ENCODE peak calls at places on chromosomes 5 and 9, in five cellular contexts. One of them, this sample, is unnamed.

GRCh38 chr9:136462664-136463063 is 20.2 kb downstream of the SEC16A start:
- DNase-seq in H1: no peak
- DNase-seq in H9: no peak
- DNase-seq in trophoblast cell: no peak
- DNase-seq in mesenchymal stem cell: no peak
- DNase-seq in this sample: no peak

GRCh38 chr5:93607367-93608258 is 24.6 kb downstream of the NR2F1 start:
- DNase-seq in H1: no peak
- DNase-seq in H9: peak; percentile 83
- DNase-seq in trophoblast cell: peak; percentile 64
- DNase-seq in mesenchymal stem cell: peak; percentile 78
- DNase-seq in this sample: no peak

GRCh38 chr9:119365291-119366027 is 3.8 kb downstream of the BRINP1 start:
- DNase-seq in H1: peak; percentile 64
- DNase-seq in H9: peak; percentile 87
- DNase-seq in trophoblast cell: peak; percentile 34
- DNase-seq in mesenchymal stem cell: peak; percentile 32
- DNase-seq in this sample: peak; percentile 78

GRCh38 chr5:55492449-55492848 is 42.3 kb downstream of the PLPP1 start:
- DNase-seq in H1: no peak
- DNase-seq in H9: no peak
- DNase-seq in trophoblast cell: no peak
- DNase-seq in mesenchymal stem cell: no peak
- DNase-seq in this sample: no peak

GRCh38 chr5:171622010-171622409 is 163.6 kb upstream of the SMIM23 start:
- DNase-seq in H1: no peak
- DNase-seq in H9: no peak
- DNase-seq in trophoblast cell: peak; percentile 32
- DNase-seq in mesenchymal stem cell: no peak
- DNase-seq in this sample: no peak

GRCh38 chr5:138065102-138065501 is 18.7 kb upstream of the WNT8A start:
- DNase-seq in H1: peak; percentile 23
- DNase-seq in H9: peak; percentile 67
- DNase-seq in trophoblast cell: peak; percentile 38
- DNase-seq in mesenchymal stem cell: no peak
- DNase-seq in this sample: no peak

GRCh38 chr9:27528886-27529315 is 713 bp downstream of the MOB3B start:
- DNase-seq in H1: no peak
- DNase-seq in H9: peak; percentile 59
- DNase-seq in trophoblast cell: peak; percentile 85
- DNase-seq in mesenchymal stem cell: peak; percentile 67
- DNase-seq in this sample: peak; percentile 61

GRCh38 chr5:158288258-158288657 is 429.3 kb upstream of the CLINT1 start:
- DNase-seq in H1: no peak
- DNase-seq in H9: no peak
- DNase-seq in trophoblast cell: no peak
- DNase-seq in mesenchymal stem cell: no peak
- DNase-seq in this sample: no peak

GRCh38 chr5:18961234-18961633 is 1026.8 kb downstream of the CDH18 start:
- DNase-seq in H1: no peak
- DNase-seq in H9: no peak
- DNase-seq in trophoblast cell: no peak
- DNase-seq in mesenchymal stem cell: no peak
- DNase-seq in this sample: no peak

GRCh38 chr9:16074962-16075361 is 522.1 kb downstream of the CCDC171 start:
- DNase-seq in H1: no peak
- DNase-seq in H9: no peak
- DNase-seq in trophoblast cell: no peak
- DNase-seq in mesenchymal stem cell: no peak
- DNase-seq in this sample: no peak

GRCh38 chr5:179679014-179679674 is 1.7 kb downstream of the CBY3 start:
- DNase-seq in H1: peak; percentile 81
- DNase-seq in H9: peak; percentile 91
- DNase-seq in trophoblast cell: peak; percentile 73
- DNase-seq in mesenchymal stem cell: no peak
- DNase-seq in this sample: peak; percentile 36

GRCh38 chr9:77926314-77926959 is 105.2 kb downstream of the GNAQ start:
- DNase-seq in H1: no peak
- DNase-seq in H9: no peak
- DNase-seq in trophoblast cell: peak; percentile 60
- DNase-seq in mesenchymal stem cell: peak; percentile 64
- DNase-seq in this sample: no peak

GRCh38 chr9:21684831-21685362 is 117.5 kb upstream of the MTAP start:
- DNase-seq in H1: no peak
- DNase-seq in H9: no peak
- DNase-seq in trophoblast cell: no peak
- DNase-seq in mesenchymal stem cell: peak; percentile 43
- DNase-seq in this sample: no peak

DNA sequence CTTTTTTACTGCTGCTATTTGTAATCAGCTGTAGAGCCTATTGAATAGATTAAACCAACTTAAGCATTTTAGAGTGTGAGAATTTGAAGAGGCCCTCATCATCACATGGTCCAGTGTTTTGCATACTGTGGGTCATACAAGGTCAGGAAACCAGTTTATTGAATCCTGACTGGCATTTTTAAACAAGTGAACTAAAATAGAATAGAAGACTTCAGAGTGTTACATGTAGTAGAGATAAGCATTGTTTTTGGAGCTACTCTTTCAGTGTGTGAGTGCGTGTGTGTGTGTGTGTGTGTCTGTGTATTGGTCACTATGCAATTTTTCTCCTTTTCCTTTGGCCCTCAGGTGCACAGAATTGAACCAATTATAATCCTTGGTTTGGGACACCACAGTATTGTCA is 114.4 kb downstream of the SLC28A3 start:
- DNase-seq in H1: no peak
- DNase-seq in H9: no peak
- DNase-seq in trophoblast cell: no peak
- DNase-seq in mesenchymal stem cell: no peak
- DNase-seq in this sample: no peak
- H2BK12ac ChIP-seq in H1: no peak overlapping the region
- H2BK12ac ChIP-seq in H9: no peak overlapping the region
- H2BK12ac ChIP-seq in trophoblast cell: no peak overlapping the region
- H2BK12ac ChIP-seq in mesenchymal stem cell: no peak overlapping the region
- H2BK12ac ChIP-seq in this sample: no peak overlapping the region

DNA sequence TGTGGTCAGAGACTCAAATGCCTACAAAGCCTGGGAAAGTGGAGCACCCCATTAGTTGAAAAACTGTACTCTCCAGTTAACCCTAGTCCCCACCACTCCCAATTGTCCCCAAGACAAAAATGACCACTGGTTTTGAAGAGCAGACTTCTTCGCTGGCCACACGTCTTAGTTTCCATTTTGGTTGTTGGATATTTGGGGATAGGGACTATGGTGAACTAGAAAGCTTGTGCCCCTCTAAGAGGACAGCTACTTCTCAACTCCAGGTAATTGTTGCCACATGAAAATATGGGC is 109.4 kb upstream of the SPRY4 start:
- DNase-seq in H1: no peak
- DNase-seq in H9: no peak
- DNase-seq in trophoblast cell: no peak
- DNase-seq in mesenchymal stem cell: no peak
- DNase-seq in this sample: no peak
- H3K4ac ChIP-seq in H1: no peak overlapping the region
- H3K4ac ChIP-seq in H9: no peak overlapping the region
- H3K4ac ChIP-seq in trophoblast cell: no peak overlapping the region
- H3K4ac ChIP-seq in mesenchymal stem cell: peak overlapping the region; percentile 84
- H3K4ac ChIP-seq in this sample: no peak overlapping the region

DNA sequence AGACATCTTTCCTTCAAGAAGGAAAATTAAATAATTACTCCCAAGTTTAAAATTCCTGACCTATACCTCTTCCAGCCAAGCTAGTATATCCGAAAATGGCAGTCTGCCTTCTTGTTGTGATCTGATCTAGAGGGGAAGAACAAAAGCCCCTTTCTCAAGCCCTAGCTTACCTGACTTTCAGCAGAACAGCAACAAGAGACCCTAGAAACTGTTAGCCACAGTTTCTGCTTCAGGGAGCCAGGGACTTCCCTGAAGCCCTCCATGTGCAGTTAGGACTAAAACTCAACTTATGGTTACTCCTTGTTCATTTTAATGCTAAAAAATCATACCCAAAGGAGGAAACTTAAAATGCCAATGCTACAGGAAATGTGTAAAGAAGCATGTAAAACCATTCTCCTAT is 366.7 kb upstream of the CTNND2 start:
- DNase-seq in H1: no peak
- DNase-seq in H9: no peak
- DNase-seq in trophoblast cell: no peak
- DNase-seq in mesenchymal stem cell: no peak
- DNase-seq in this sample: no peak
- H2BK12ac ChIP-seq in H1: no peak overlapping the region
- H2BK12ac ChIP-seq in H9: no peak overlapping the region
- H2BK12ac ChIP-seq in trophoblast cell: no peak overlapping the region
- H2BK12ac ChIP-seq in mesenchymal stem cell: no peak overlapping the region
- H2BK12ac ChIP-seq in this sample: no peak overlapping the region

DNA sequence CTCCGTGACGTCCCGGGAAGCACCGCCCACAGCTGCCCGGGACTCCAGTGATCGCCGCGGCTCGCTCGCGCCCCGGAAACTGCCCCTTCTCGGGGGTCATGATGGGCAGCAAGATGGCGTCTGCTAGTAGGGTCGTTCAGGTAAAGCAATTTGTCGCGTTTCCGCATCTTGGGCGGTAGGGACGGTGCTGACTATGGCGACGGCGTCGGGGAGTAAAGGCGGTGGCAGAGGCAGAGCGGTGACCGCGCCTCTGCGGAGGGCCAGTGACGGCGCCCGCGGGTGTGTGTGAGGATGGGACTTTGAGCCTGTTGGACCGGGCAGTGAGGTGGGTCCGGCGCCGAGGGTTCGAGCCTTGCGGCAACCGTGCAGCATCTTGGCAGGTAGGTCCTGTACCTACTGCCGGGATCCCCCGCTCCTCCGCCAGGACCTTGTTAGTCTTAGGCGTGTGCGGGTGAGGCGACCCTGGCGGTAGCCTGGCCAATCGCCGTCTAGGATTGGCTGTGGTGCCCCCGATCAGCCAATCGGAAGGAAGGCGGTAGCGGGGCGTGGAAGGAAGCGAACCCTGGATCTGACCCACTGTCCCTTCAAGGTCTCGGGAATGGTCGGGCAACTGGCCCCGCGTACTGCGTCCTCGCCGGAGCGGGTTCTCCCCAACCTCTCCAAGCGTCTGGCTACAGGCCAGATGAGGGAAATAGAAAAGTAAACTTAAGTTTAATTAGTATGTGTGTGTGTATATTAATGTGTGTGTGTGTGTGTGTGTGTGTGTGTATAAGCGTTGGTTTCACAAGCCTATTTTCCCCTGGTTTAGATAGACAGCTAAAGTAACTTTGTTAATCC is 16.7 kb upstream of the CDK7 start:
- DNase-seq in H1: peak; percentile 81
- DNase-seq in H9: peak; percentile 96
- DNase-seq in trophoblast cell: peak; percentile 87
- DNase-seq in mesenchymal stem cell: peak; percentile 94
- DNase-seq in this sample: peak; percentile 85
- H3K4ac ChIP-seq in H1: peak overlapping the region; percentile 99
- H3K4ac ChIP-seq in H9: no peak overlapping the region
- H3K4ac ChIP-seq in trophoblast cell: peak overlapping the region; percentile 91
- H3K4ac ChIP-seq in mesenchymal stem cell: peak overlapping the region; percentile 94
- H3K4ac ChIP-seq in this sample: no peak overlapping the region

DNA sequence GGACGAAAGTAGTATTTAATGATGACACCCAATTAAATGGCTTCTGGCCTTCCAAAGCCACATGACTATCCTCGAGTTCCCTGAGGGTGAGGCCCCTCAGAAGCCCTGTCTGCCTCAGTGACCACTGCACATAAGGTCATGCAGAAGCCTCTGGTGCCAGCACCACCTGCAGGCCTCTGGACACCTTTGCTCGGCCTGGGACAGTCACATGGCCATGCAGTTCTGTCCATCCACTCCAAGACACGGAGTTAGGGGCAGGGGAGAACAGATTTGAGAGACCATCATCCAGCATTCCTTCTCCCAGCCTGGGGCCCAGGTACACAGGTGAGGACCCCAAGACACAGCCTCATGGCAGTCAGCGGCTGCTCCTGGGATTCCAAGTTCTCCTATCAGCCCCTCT is 145.0 kb downstream of the ROR2 start:
- DNase-seq in H1: no peak
- DNase-seq in H9: no peak
- DNase-seq in trophoblast cell: no peak
- DNase-seq in mesenchymal stem cell: no peak
- DNase-seq in this sample: no peak
- H2BK12ac ChIP-seq in H1: no peak overlapping the region
- H2BK12ac ChIP-seq in H9: no peak overlapping the region
- H2BK12ac ChIP-seq in trophoblast cell: no peak overlapping the region
- H2BK12ac ChIP-seq in mesenchymal stem cell: no peak overlapping the region
- H2BK12ac ChIP-seq in this sample: no peak overlapping the region

This sample was measured in neuronal stem cell.